ENCODE peak calls at places on chromosomes 12 and 14, in six cellular contexts. One of them, this sample, is unnamed.
A peak's percentile ranks its signal among the peaks of the same experiment; 100 is the strongest.

GRCh38 chr14:100644784-100645183 is 57.6 kb upstream of the BEGAIN start:
- DNase-seq in HCT116: no peak
- DNase-seq in neural progenitor cell: no peak
- DNase-seq in MM.1S: no peak
- DNase-seq in PC-3: no peak
- DNase-seq in SK-N-SH: no peak
- DNase-seq in this sample: no peak

GRCh38 chr12:76020281-76020680 is 11.3 kb downstream of the PHLDA1 start:
- DNase-seq in SK-N-SH: no peak
- DNase-seq in HCT116: peak; percentile 81
- DNase-seq in PC-3: peak; percentile 96
- DNase-seq in neural progenitor cell: no peak
- DNase-seq in MM.1S: no peak
- DNase-seq in this sample: peak; percentile 89

GRCh38 chr14:100789460-100790417 is 36.2 kb upstream of the MEG3 start:
- DNase-seq in HCT116: no peak
- DNase-seq in SK-N-SH: no peak
- DNase-seq in PC-3: no peak
- DNase-seq in neural progenitor cell: no peak
- DNase-seq in MM.1S: no peak
- DNase-seq in this sample: peak; percentile 30

GRCh38 chr14:106729551-106729950 is 1203.2 kb downstream of the TMEM121 start:
- DNase-seq in SK-N-SH: no peak
- DNase-seq in neural progenitor cell: no peak
- DNase-seq in MM.1S: no peak
- DNase-seq in PC-3: no peak
- DNase-seq in HCT116: no peak
- DNase-seq in this sample: no peak

GRCh38 chr12:102769323-102769916 is 147.6 kb downstream of the PAH start:
- DNase-seq in HCT116: peak; percentile 26
- DNase-seq in MM.1S: peak; percentile 49
- DNase-seq in SK-N-SH: peak; percentile 25
- DNase-seq in neural progenitor cell: peak; percentile 68
- DNase-seq in PC-3: peak; percentile 62
- DNase-seq in this sample: peak; percentile 81

GRCh38 chr12:2504577-2504976 is 290.2 kb upstream of the FKBP4 start:
- DNase-seq in SK-N-SH: no peak
- DNase-seq in MM.1S: no peak
- DNase-seq in PC-3: no peak
- DNase-seq in HCT116: no peak
- DNase-seq in neural progenitor cell: no peak
- DNase-seq in this sample: no peak

GRCh38 chr12:89067436-89067835 is 284.9 kb downstream of the DUSP6 start:
- DNase-seq in SK-N-SH: no peak
- DNase-seq in PC-3: peak; percentile 96
- DNase-seq in HCT116: peak; percentile 15
- DNase-seq in MM.1S: no peak
- DNase-seq in neural progenitor cell: no peak
- DNase-seq in this sample: peak; percentile 93

GRCh38 chr12:105502426-105502930 is 172.0 kb downstream of the C12orf75 start:
- DNase-seq in MM.1S: no peak
- DNase-seq in neural progenitor cell: no peak
- DNase-seq in HCT116: no peak
- DNase-seq in PC-3: no peak
- DNase-seq in SK-N-SH: no peak
- DNase-seq in this sample: no peak

GRCh38 chr12:96981053-96981452 is 74.0 kb downstream of the NEDD1 start:
- DNase-seq in HCT116: no peak
- DNase-seq in neural progenitor cell: no peak
- DNase-seq in MM.1S: no peak
- DNase-seq in SK-N-SH: no peak
- DNase-seq in PC-3: peak; percentile 53
- DNase-seq in this sample: peak; percentile 97

GRCh38 chr12:62900686-62901272 is 34.2 kb downstream of the PPM1H start:
- DNase-seq in neural progenitor cell: no peak
- DNase-seq in SK-N-SH: no peak
- DNase-seq in MM.1S: no peak
- DNase-seq in HCT116: no peak
- DNase-seq in PC-3: peak; percentile 50
- DNase-seq in this sample: no peak

GRCh38 chr12:107126688-107127481 is 33.5 kb upstream of the CRY1 start:
- DNase-seq in neural progenitor cell: no peak
- DNase-seq in MM.1S: no peak
- DNase-seq in HCT116: peak; percentile 4
- DNase-seq in PC-3: peak; percentile 54
- DNase-seq in SK-N-SH: peak; percentile 56
- DNase-seq in this sample: peak; percentile 56

GRCh38 chr14:105701456-105702274 is 175.3 kb downstream of the TMEM121 start:
- DNase-seq in MM.1S: no peak
- DNase-seq in neural progenitor cell: no peak
- DNase-seq in PC-3: no peak
- DNase-seq in SK-N-SH: no peak
- DNase-seq in HCT116: no peak
- DNase-seq in this sample: no peak

GRCh38 chr14:101965796-101966718 is 1.7 kb downstream of the DYNC1H1 start:
- DNase-seq in SK-N-SH: no peak
- DNase-seq in MM.1S: no peak
- DNase-seq in PC-3: peak; percentile 48
- DNase-seq in neural progenitor cell: no peak
- DNase-seq in HCT116: no peak
- DNase-seq in this sample: peak; percentile 63

DNA sequence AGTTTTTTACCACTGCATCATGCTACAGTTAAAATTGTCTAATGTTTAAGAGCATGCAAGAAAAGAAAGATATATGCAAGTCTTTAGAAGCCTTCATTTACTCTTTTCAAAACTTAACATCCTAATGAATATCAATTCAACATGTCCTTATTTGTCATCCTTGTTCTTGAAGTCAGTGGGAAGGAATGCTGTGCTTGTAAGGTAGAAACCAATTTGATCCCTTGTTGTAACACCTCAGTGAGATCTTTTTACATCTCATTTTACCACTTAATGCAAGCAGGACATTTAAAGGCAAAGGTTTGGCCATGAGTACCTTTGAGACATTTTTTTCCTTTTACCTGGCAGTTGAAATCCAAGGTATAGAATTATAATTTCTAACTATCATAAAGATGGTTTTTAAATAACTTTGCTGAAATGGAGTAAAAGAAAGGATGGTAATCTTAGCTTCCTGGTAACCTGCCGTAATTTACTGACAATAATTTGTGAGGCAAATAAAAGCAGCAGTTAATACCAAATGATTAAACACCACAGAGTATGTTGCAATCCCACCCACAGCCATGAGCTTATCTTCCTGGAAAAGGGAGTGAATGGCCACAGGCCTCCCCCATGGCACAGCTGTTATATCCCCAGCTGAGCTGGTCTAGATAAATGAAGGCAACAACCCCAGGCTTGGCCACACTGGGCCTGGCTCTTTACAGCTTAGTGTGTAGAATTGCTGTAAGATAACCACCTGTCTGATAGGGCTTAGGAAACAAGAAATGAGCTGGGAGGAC is 33.2 kb upstream of the STRN3 start:
- DNase-seq in SK-N-SH: no peak
- DNase-seq in MM.1S: no peak
- DNase-seq in neural progenitor cell: peak; percentile 37
- DNase-seq in PC-3: peak; percentile 33
- DNase-seq in HCT116: no peak
- DNase-seq in this sample: peak; percentile 85
- H3K27ac ChIP-seq in SK-N-SH: no peak overlapping the region
- H3K27ac ChIP-seq in MM.1S: no peak overlapping the region
- H3K27ac ChIP-seq in neural progenitor cell: no peak overlapping the region
- H3K27ac ChIP-seq in PC-3: no peak overlapping the region
- H3K27ac ChIP-seq in HCT116: peak overlapping the region; percentile 32
- H3K27ac ChIP-seq in this sample: peak overlapping the region; percentile 35

GRCh38 chr12:53474077-53474476 is 22.2 kb downstream of the PCBP2 start:
- DNase-seq in SK-N-SH: no peak
- DNase-seq in MM.1S: peak; percentile 28
- DNase-seq in PC-3: no peak
- DNase-seq in HCT116: no peak
- DNase-seq in neural progenitor cell: no peak
- DNase-seq in this sample: no peak
- H3K9ac ChIP-seq in SK-N-SH: no peak overlapping the region
- H3K9ac ChIP-seq in MM.1S: peak overlapping the region; percentile 76
- H3K9ac ChIP-seq in PC-3: no peak overlapping the region
- H3K9ac ChIP-seq in HCT116: no peak overlapping the region
- H3K9ac ChIP-seq in neural progenitor cell: peak overlapping the region; percentile 14
- H3K9ac ChIP-seq in this sample: peak overlapping the region; percentile 31

DNA sequence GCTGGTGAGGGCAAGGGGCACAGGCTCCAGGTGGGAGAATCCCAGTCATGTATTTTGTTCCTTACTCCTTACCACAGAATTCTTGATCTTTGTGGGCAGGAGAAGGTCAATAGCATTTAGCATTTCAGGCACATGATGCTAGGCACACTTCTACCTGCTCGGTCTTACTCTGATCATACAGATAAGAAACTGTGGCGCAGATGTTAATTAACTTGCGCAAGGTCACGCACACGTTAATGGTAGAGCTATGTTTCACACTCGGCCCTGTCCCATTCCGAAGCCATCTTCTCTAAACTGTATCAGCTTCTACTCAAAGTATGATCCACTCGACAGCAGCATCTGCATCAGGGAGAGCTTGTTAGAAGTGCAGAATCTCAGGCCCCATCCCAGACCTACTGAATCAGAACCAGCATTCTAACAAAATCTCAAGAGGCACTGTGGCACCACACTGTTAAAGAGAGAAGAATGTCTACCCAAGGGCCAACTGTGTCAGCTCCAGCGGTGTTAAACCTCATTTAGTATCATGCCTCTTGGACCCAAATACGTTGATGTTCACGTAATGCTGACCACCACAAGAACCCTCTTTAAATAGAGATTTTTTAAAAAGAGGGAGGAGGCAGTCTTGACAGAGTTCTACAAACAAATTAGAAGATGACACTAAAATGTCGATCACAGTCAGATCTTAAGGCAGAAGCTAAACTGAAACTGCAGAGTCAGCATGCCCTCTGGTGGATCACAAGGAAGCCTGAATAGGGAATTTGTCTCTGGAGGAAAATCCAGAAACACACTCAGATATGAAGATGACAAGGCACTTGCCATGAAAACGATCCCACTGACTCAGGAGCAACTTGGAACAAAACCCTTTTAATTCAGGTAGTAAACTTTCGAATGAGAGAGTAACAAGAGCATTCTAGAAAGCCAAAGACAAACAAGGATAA is 7.3 kb downstream of the STXBP6 start:
- DNase-seq in neural progenitor cell: peak; percentile 67
- DNase-seq in PC-3: peak; percentile 24
- DNase-seq in HCT116: no peak
- DNase-seq in MM.1S: no peak
- DNase-seq in SK-N-SH: no peak
- DNase-seq in this sample: peak; percentile 72
- TF ChIP-seq EZH2phosphoT487 in neural progenitor cell: no peak
- TF ChIP-seq EZH2phosphoT487 in PC-3: no peak
- TF ChIP-seq EZH2phosphoT487 in HCT116: no peak
- TF ChIP-seq EZH2phosphoT487 in MM.1S: no peak
- TF ChIP-seq EZH2phosphoT487 in SK-N-SH: no peak
- TF ChIP-seq EZH2phosphoT487 in this sample: no peak

DNA sequence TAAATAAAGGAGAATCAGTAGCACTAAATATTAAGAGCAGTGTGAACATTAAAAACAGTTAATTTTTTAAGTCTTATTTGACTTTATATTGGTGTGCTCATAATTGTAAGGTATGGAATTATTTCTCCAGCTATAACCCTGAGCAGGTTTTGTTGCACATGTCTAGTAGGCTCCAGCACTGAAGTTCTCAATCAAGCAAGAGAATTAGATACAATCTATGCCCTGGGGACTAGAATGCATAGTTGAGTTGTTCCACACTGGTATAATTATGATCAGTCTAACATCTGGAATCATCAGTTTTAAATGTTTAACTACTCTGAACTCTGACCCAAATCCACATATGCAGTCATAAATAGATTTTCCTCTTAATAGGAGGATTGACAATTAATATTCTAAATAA is 257.8 kb upstream of the ARHGAP5 start:
- DNase-seq in PC-3: peak; percentile 12
- DNase-seq in MM.1S: no peak
- DNase-seq in SK-N-SH: peak; percentile 36
- DNase-seq in neural progenitor cell: no peak
- DNase-seq in HCT116: no peak
- DNase-seq in this sample: no peak
- H3K27ac ChIP-seq in PC-3: no peak overlapping the region
- H3K27ac ChIP-seq in MM.1S: no peak overlapping the region
- H3K27ac ChIP-seq in SK-N-SH: no peak overlapping the region
- H3K27ac ChIP-seq in neural progenitor cell: no peak overlapping the region
- H3K27ac ChIP-seq in HCT116: peak overlapping the region; percentile 70
- H3K27ac ChIP-seq in this sample: no peak overlapping the region